ENCODE peak calls at places on chromosomes 4 and X, in four cellular contexts. E, R, J and M are unnamed samples. For H3K36me3, the result is how much of the 10 kb centered on the place peaks cover.

GRCh38 chrX:130896816-130897508 is 6.0 kb downstream of the ENOX2 start:
- DNase-seq in E (no peak), R (peak), J (peak), M (no peak)

GRCh38 chr4:98433608-98434198 is 172.5 kb downstream of the RAP1GDS1 start:
- DNase-seq in R (no peak), E (no peak), J (peak), M (no peak)

GRCh38 chr4:176676901-176677300 is 115.8 kb downstream of the VEGFC start:
- DNase-seq in J (no peak), R (no peak), E (peak), M (no peak)

GRCh38 chr4:108417923-108418322 is 202.5 kb upstream of the RPL34 start:
- DNase-seq in R (peak), J (peak), E (no peak), M (no peak)

GRCh38 chrX:120310861-120311631 is at the start of gene TMEM255A:
- DNase-seq in J (peak), E (peak), R (no peak), M (no peak)

GRCh38 chr4:40446785-40447184 is 111.7 kb downstream of the CHRNA9 start:
- DNase-seq in E (no peak), R (peak), J (peak), M (no peak)

GRCh38 chr4:138243369-138243768 is 1.2 kb upstream of the SLC7A11 start:
- DNase-seq in J (peak), R (no peak), E (no peak), M (no peak)

GRCh38 chr4:7823416-7823824 is 116.2 kb downstream of the AFAP1 start:
- DNase-seq in J (no peak), E (peak), R (no peak), M (peak)

GRCh38 chr4:7304436-7304835 is 112.1 kb downstream of the SORCS2 start:
- DNase-seq in R (no peak), J (no peak), E (no peak), M (no peak)

GRCh38 chrX:48025561-48025960 is 18.8 kb downstream of the SPACA5 start:
- DNase-seq in E (no peak), R (peak), J (peak), M (no peak)

GRCh38 chr4:88765729-88766128 is 68.1 kb upstream of the NAP1L5 start:
- DNase-seq in E (peak), J (peak), R (peak), M (peak)

GRCh38 chr4:94934201-94934600 is 176.4 kb downstream of the BMPR1B start:
- DNase-seq in R (peak), J (peak), E (no peak), M (no peak)

GRCh38 chrX:121671649-121672048 is 624.2 kb downstream of the GLUD2 start:
- DNase-seq in J (no peak), E (no peak), R (no peak), M (no peak)

GRCh38 chrX:132909643-132910042 is 48.8 kb downstream of the HS6ST2 start:
- DNase-seq in E (no peak), R (peak), J (peak), M (no peak)

GRCh38 chr4:159010563-159011260 is 92.2 kb upstream of the RAPGEF2 start:
- DNase-seq in R (peak), J (peak), E (peak), M (peak)

GRCh38 chrX:152637649-152638442 is at the start of gene GABRQ:
- DNase-seq in J (peak), R (no peak), E (peak), M (no peak)

GRCh38 chr4:1600811-1601532 is 83.1 kb downstream of the FAM53A start:
- DNase-seq in R (no peak), J (no peak), E (peak), M (no peak)

GRCh38 chrX:42837092-42837726 is 59.2 kb upstream of the PPP1R2C start:
- DNase-seq in J (no peak), R (no peak), E (no peak), M (no peak)

GRCh38 chr4:52157641-52158316 is 106.7 kb downstream of the SPATA18 start:
- DNase-seq in R (no peak), J (no peak), E (no peak), M (peak)

GRCh38 chrX:5708209-5708608 is 520.5 kb downstream of the NLGN4X start:
- DNase-seq in R (no peak), E (no peak), J (peak), M (no peak)

GRCh38 chr4:1544861-1545275 is 138.6 kb upstream of the NKX1-1 start:
- DNase-seq in J (no peak), R (no peak), E (peak), M (no peak)

GRCh38 chr4:108036252-108036651 is 46.6 kb downstream of the HADH start:
- DNase-seq in E (no peak), R (no peak), J (no peak), M (peak)

GRCh38 chr4:176436500-176436973 is 116.8 kb downstream of the SPCS3 start:
- DNase-seq in E (no peak), R (peak), J (peak), M (no peak)

GRCh38 chr4:105633241-105633640 is 75.2 kb downstream of the INTS12 start:
- DNase-seq in R (no peak), J (no peak), E (no peak), M (no peak)

GRCh38 chr4:156873776-156874175 is 97.8 kb downstream of the PDGFC start:
- DNase-seq in J (no peak), R (no peak), E (no peak), M (no peak)

GRCh38 chr4:166493828-166494432 is 620.9 kb downstream of the TLL1 start:
- DNase-seq in J (peak), R (no peak), E (no peak), M (no peak)

GRCh38 chr4:71303850-71304249 is 35.0 kb upstream of the SLC4A4 start:
- DNase-seq in J (peak), E (no peak), R (peak), M (no peak)

DNA sequence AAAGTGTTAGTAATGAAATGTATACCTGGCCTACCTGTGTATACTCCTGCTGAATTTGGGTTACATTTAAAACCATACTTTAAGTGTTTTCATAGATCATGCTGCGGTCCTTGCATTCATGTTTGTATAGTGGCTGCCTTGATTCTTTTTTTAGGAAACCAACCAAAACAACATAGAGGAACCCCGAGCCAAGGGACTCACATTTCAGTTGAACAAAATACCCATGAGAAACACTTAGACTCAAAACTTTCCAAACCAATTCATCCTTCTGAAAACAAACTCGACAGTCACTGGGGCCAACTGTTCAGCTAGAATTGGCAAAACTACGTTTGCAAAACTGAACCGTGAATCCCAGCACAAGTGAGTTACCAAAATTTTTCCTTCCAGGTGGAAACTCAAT is 1.4 kb downstream of the ADGRA3 start:
- DNase-seq in E (no peak), J (no peak), R (peak), M (no peak)
- H3K4me3 ChIP-seq in E (peak), J (peak), R (peak), M (peak)

DNA sequence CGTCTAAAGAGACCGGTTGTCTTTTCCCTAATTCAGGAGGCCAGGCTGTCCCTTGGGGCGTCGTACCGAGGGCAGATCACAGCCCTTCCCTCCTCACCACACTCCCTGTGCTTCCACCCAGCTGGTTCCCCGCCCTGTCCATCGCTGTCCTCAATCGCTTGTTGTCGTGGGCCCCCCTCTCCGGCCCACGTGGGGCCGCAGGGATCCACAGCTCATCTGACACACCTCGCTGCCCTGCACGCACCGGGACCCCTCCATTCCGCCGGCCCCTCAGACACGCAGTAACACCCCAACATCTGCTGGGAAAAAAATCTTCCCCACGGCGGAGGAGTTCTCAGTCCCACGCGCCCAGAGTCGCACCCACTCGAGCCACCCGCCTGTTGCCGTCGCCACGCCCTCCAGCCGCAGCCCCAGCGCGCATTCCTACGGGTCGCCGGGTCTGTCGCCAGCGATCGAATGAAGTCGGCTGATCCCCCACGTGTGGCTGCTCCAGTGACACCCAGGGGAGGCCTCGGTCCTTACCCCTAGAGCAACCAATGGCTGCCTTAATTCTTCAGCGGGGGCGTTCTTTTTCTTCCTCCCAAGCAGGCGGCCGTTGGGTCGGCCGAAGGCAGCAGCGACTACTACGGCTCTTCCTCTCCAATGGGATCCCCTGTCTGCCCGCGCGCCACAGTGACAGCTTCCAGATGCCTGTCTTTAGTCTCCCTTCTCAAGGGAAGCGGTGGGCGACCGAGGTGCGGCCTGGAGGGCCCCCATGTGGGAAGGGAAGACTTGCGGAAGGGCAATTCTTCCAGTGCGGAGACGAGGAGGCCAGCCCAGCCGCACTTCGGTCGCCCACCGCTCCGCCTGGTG is 885 bp upstream of the SEPTIN11 start:
- DNase-seq in E (peak), J (peak), R (peak), M (peak)
- TF ChIP-seq CTCF in E (no peak), J (no peak), R (peak), M (no peak)

GRCh38 chr4:4420421-4420820 is 33.5 kb downstream of the NSG1 start:
- DNase-seq in R (no peak), E (no peak), J (no peak), M (no peak)
- H3K36me3 ChIP-seq in R (under half), E (half or more), J (under half), M (half or more)

GRCh38 chr4:122914938-122915337 is 7.5 kb downstream of the NUDT6 start:
- DNase-seq in J (peak), R (peak), E (no peak), M (no peak)
- H3K4me3 ChIP-seq in J (no peak), R (no peak), E (no peak), M (no peak)

DNA sequence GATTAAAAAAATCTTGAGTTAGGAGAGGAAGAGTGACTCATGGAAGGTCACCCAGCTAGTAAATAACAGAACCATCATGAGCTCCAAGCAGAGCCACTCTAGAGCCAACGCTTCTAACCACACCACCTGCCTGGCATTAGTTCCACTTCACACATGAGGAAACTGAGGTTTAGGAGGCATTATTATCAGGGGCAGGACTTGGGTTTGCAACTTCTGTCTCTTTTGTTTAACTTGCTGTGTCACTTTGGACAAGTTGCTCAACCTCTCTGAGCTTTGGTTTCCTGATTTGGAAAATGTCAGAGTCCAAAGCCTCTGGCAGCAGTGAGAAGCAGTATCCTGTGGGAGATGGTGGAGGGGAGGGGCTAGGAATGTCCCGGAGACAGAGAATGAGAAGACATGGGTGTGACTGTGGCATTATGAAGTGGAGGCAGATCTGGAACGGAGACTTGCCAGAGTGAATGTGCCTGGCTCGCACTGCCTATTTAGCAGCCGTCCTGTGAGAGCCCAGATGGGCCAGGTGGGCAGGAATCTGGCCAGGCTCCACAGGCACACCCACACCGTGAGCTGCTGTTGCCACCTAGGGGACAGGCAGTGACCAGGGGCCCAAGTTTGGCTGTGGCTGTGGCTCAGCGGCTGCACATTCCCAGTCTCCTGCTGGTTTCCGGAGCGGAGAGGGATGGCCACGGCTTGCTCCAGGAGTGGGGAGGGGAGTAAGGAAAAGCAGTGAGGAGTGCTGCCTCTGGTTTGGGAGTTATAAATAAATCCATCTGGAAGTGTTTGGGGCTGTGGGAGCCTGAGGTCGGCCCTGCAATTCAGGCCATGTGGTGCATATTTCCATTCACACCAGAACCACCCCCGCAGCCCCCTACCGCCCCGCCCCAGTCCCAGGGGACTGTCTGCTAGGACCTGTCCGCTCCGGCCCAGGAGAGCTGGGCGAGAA is 93.4 kb downstream of the NHSL2 start:
- DNase-seq in R (no peak), J (peak), E (peak), M (peak)
- TF ChIP-seq CTCF in R (no peak), J (no peak), E (peak), M (no peak)

DNA sequence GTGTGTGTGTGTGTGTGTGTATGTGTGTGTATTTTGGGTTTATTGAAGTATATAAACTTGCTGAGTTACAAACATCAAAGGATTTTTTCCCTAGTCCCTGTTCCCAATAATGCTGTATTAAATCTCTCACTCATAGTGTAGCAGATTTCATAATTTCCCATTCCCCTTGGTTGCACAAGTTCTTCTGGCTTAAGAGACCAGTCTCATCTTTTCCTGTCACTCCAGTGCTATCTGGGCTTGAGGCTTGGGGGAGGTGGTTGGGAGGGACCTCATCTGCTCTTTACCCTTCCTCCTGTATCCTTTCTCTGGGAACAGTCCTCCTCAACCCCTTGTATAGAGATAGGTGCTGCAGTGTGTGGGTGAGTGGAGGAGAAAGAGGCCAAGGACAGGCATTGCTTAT is 285.4 kb upstream of the BOD1L1 start:
- DNase-seq in J (no peak), R (peak), E (no peak), M (no peak)
- H3K36me3 ChIP-seq in J (under half), R (under half), E (under half), M (under half)

GRCh38 chr4:4866124-4866832 is 6.8 kb downstream of the MSX1 start:
- DNase-seq in E (no peak), R (no peak), J (no peak), M (no peak)
- H3K4me3 ChIP-seq in E (peak), R (peak), J (peak), M (peak)

DNA sequence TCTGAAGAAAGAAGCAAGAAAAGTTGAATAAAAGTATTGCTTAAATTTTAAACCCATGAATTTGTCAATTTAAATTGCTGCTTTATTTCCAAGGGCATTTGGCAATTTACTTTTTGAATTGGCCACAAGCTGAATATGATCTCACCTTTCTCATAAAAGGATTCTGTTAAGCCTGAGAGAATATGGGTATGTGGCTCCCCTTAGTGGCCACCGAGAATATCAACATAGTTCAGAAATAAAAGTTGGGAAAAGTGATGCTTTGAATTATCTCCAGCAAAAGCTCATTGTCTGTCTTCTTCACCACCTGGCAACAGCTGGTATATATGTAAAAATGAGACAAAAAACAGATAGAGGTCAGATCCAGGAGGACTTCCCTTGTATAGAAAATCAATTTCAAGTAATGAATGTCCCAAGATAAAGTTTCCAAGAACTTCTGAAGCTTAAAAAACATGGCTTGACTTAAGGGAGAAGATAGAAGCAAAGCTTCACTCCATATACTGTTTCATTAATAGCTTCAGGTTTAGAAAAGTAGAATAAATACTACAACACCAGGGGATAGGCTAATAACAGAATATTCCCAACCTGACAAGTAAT is 290.7 kb upstream of the FAM241A start:
- DNase-seq in R (peak), J (peak), E (no peak), M (no peak)
- TF ChIP-seq CTCF in R (peak), J (peak), E (peak), M (peak)

GRCh38 chr4:101210331-101210730 is 137.0 kb downstream of the PPP3CA start:
- DNase-seq in E (no peak), R (no peak), J (no peak), M (no peak)

GRCh38 chr4:101208171-101208570 is 139.2 kb downstream of the PPP3CA start:
- DNase-seq in R (no peak), J (no peak), E (no peak), M (no peak)

GRCh38 chr4:101205878-101206277 is 141.4 kb downstream of the PPP3CA start:
- DNase-seq in E (no peak), J (peak), R (peak), M (no peak)

GRCh38 chr4:101211146-101211553 is 136.2 kb downstream of the PPP3CA start:
- DNase-seq in R (peak), E (no peak), J (peak), M (no peak)
- H3K36me3 ChIP-seq in R (under half), E (under half), J (under half), M (under half)